ENCODE peak calls at places on chromosomes 16 and 17, in seven cellular contexts. D is AG04450, P is GM20000, K is GM12865, O is heart left ventricle, Q is omental fat pad, V is retinal pigment epithelial cell. J is an unnamed sample.

GRCh38 chr17:42111901-42112551 is 488 bp downstream of the DHX58 start:
- DNase-seq in D (no peak), P (no peak), K (peak), O (no peak), Q (no peak), V (no peak), J (peak)

GRCh38 chr17:80922580-80923160 is 69.0 kb upstream of the CHMP6 start:
- DNase-seq in D (no peak), P (no peak), K (no peak), O (no peak), Q (no peak), V (no peak), J (no peak)

GRCh38 chr17:68318103-68318991 is 27.1 kb downstream of the ARSG start:
- DNase-seq in D (no peak), P (no peak), K (peak), O (no peak), Q (no peak), V (peak), J (no peak)

GRCh38 chr16:47037396-47037745 is 63.9 kb upstream of the DNAJA2 start:
- DNase-seq in D (no peak), P (peak), K (peak), O (peak), Q (peak), V (no peak), J (peak)

GRCh38 chr17:35423761-35424160 is 8.5 kb downstream of the SLFN12 start:
- DNase-seq in D (no peak), P (no peak), K (no peak), O (no peak), Q (no peak), V (peak), J (no peak)

GRCh38 chr17:41784207-41784744 is 2.2 kb downstream of the JUP start:
- DNase-seq in D (no peak), P (peak), K (peak), O (peak), Q (no peak), V (no peak), J (peak)

GRCh38 chr16:66847533-66848057 is 3.4 kb downstream of the CA7 start:
- DNase-seq in D (no peak), P (no peak), K (no peak), O (no peak), Q (no peak), V (no peak), J (no peak)

GRCh38 chr16:75555213-75555706 is 792 bp downstream of the TMEM231 start:
- DNase-seq in D (peak), P (peak), K (peak), O (peak), Q (peak), V (peak), J (peak)

GRCh38 chr17:83057793-83058477 is 21.5 kb upstream of the METRNL start:
- DNase-seq in D (no peak), P (no peak), K (no peak), O (peak), Q (no peak), V (no peak), J (no peak)

GRCh38 chr17:48026503-48027321 is 10.9 kb downstream of the COPZ2 start:
- DNase-seq in D (peak), P (peak), K (peak), O (peak), Q (peak), V (peak), J (peak)

GRCh38 chr17:60141111-60142018 is 8.4 kb upstream of the CA4 start:
- DNase-seq in D (no peak), P (no peak), K (no peak), O (no peak), Q (no peak), V (no peak), J (no peak)

GRCh38 chr17:64171041-64171440 is 41.1 kb upstream of the ERN1 start:
- DNase-seq in D (no peak), P (no peak), K (no peak), O (no peak), Q (no peak), V (no peak), J (no peak)

GRCh38 chr16:24975428-24975889 is 39.7 kb downstream of the ARHGAP17 start:
- DNase-seq in D (no peak), P (peak), K (peak), O (no peak), Q (no peak), V (no peak), J (peak)

GRCh38 chr16:51134269-51134812 is 16.7 kb downstream of the SALL1 start:
- DNase-seq in D (no peak), P (no peak), K (no peak), O (no peak), Q (no peak), V (no peak), J (no peak)

GRCh38 chr17:3636908-3637373 is 381 bp downstream of the CTNS start:
- DNase-seq in D (no peak), P (no peak), K (peak), O (no peak), Q (no peak), V (no peak), J (no peak)

GRCh38 chr17:74742153-74742515 is 5.1 kb downstream of the RAB37 start:
- DNase-seq in D (no peak), P (peak), K (peak), O (peak), Q (no peak), V (no peak), J (peak)

GRCh38 chr16:71929048-71929447 is 33.7 kb downstream of the IST1 start:
- DNase-seq in D (peak), P (no peak), K (no peak), O (peak), Q (no peak), V (peak), J (no peak)

GRCh38 chr16:87404764-87405625 is 12.9 kb downstream of the MAP1LC3B start:
- DNase-seq in D (no peak), P (no peak), K (no peak), O (no peak), Q (peak), V (no peak), J (peak)

GRCh38 chr16:16881771-16882170 is 502.8 kb downstream of the NPIPA7 start:
- DNase-seq in D (no peak), P (no peak), K (no peak), O (no peak), Q (no peak), V (no peak), J (no peak)

GRCh38 chr16:17375388-17376304 is 95.1 kb downstream of the XYLT1 start:
- DNase-seq in D (no peak), P (no peak), K (no peak), O (no peak), Q (no peak), V (no peak), J (no peak)

GRCh38 chr17:30950189-30950588 is 20.6 kb upstream of the RNF135 start:
- DNase-seq in D (no peak), P (no peak), K (no peak), O (no peak), Q (no peak), V (no peak), J (peak)

GRCh38 chr17:48030531-48030930 is 7.1 kb downstream of the COPZ2 start:
- DNase-seq in D (no peak), P (no peak), K (no peak), O (peak), Q (no peak), V (no peak), J (no peak)

GRCh38 chr16:8183186-8184099 is 406.9 kb downstream of the TMEM114 start:
- DNase-seq in D (no peak), P (no peak), K (no peak), O (no peak), Q (no peak), V (no peak), J (no peak)

GRCh38 chr16:80990577-80990976 is 16.1 kb downstream of the CMC2 start:
- DNase-seq in D (no peak), P (no peak), K (no peak), O (no peak), Q (no peak), V (no peak), J (no peak)

GRCh38 chr17:16916557-16916920 is 55.4 kb downstream of the TNFRSF13B start:
- DNase-seq in D (no peak), P (no peak), K (no peak), O (no peak), Q (no peak), V (no peak), J (no peak)

GRCh38 chr17:16918443-16918842 is 53.5 kb downstream of the TNFRSF13B start:
- DNase-seq in D (no peak), P (no peak), K (no peak), O (no peak), Q (no peak), V (no peak), J (no peak)

GRCh38 chr17:16917995-16918394 is 53.9 kb downstream of the TNFRSF13B start:
- DNase-seq in D (no peak), P (no peak), K (no peak), O (no peak), Q (no peak), V (no peak), J (no peak)

GRCh38 chr17:16912021-16912962 is 59.6 kb downstream of the TNFRSF13B start:
- DNase-seq in D (no peak), P (no peak), K (no peak), O (no peak), Q (no peak), V (no peak), J (no peak)

GRCh38 chr17:16915752-16916556 is 56.0 kb downstream of the TNFRSF13B start:
- DNase-seq in D (peak), P (peak), K (peak), O (peak), Q (peak), V (no peak), J (peak)
- TF ChIP-seq CTCF in D (peak), P (peak), K (peak), O (peak), Q (no peak), V (peak), J (peak)

GRCh38 chr16:85492617-85492957 is 120.5 kb upstream of the GSE1 start:
- DNase-seq in D (no peak), P (no peak), K (peak), O (no peak), Q (no peak), V (no peak), J (no peak)

GRCh38 chr16:85491798-85492616 is 121.1 kb upstream of the GSE1 start:
- DNase-seq in D (no peak), P (no peak), K (no peak), O (peak), Q (no peak), V (no peak), J (no peak)

GRCh38 chr16:85490407-85490806 is 122.7 kb upstream of the GSE1 start:
- DNase-seq in D (no peak), P (no peak), K (no peak), O (no peak), Q (no peak), V (no peak), J (no peak)

GRCh38 chr16:85488414-85488813 is 124.7 kb upstream of the GSE1 start:
- DNase-seq in D (no peak), P (no peak), K (no peak), O (no peak), Q (no peak), V (no peak), J (no peak)

DNA sequence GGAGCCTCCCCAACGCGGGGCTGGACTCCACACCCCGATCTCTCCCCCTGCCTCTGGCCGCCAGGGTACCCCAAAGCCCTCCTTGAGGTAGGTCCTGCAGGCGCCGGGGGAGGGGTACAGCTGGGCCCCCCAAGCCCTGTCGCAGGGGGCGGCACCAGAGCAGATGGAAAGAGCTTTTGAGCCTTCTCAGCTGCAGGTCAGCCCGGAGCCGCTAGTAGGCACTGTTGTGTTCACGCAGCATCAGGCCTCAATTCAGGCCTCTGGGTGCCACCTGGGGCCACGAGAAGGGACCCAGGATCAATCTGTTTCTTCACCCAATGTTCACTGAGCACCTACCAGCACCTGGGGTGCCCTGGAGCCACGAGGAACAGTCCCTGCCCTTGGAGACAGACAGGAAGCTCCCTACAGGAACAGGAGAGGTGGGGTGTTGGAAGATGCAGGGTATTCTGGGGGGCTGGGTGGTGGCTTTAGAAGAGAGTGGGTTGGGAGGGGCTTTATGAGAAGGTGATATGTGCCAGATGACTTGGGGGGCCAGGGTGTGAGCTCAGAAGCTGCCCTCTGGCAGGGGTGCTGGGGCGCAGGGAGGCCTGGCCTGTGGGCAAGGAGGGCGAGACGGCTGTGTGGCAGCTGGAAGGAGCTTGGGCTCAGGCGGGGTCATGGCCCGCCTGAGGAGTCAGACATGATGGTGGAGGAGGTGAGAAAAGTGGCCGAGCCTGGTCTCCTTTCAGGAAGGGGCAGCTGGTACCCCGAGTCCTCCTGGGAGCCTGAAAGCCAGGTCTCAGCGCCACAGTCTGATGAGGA is 122.0 kb upstream of the GSE1 start:
- DNase-seq in D (no peak), P (peak), K (peak), O (no peak), Q (no peak), V (no peak), J (peak)
- TF ChIP-seq CTCF in D (peak), P (peak), K (peak), O (peak), Q (no peak), V (peak), J (peak)

GRCh38 chr17:73420897-73421296 is 109.1 kb upstream of the CDC42EP4 start:
- DNase-seq in D (no peak), P (no peak), K (peak), O (no peak), Q (no peak), V (no peak), J (no peak)
- TF ChIP-seq CTCF in D (peak), P (no peak), K (peak), O (no peak), Q (no peak), V (peak), J (no peak)

GRCh38 chr17:76527430-76528111 is 9.9 kb downstream of the CYGB start:
- DNase-seq in D (no peak), P (peak), K (peak), O (peak), Q (peak), V (no peak), J (peak)
- TF ChIP-seq CTCF in D (peak), P (no peak), K (peak), O (no peak), Q (no peak), V (peak), J (no peak)

GRCh38 chr17:32878211-32878610 is 1.3 kb upstream of the MYO1D start:
- DNase-seq in D (no peak), P (no peak), K (no peak), O (no peak), Q (peak), V (no peak), J (no peak)

GRCh38 chr17:32875230-32875903 is 1.6 kb downstream of the MYO1D start:
- DNase-seq in D (no peak), P (no peak), K (no peak), O (no peak), Q (no peak), V (no peak), J (no peak)

GRCh38 chr17:32877164-32877764 is 340 bp upstream of the MYO1D start:
- DNase-seq in D (peak), P (peak), K (peak), O (peak), Q (peak), V (peak), J (peak)

GRCh38 chr17:32875904-32876413 is 965 bp downstream of the MYO1D start:
- DNase-seq in D (no peak), P (no peak), K (no peak), O (no peak), Q (no peak), V (no peak), J (no peak)

DNA sequence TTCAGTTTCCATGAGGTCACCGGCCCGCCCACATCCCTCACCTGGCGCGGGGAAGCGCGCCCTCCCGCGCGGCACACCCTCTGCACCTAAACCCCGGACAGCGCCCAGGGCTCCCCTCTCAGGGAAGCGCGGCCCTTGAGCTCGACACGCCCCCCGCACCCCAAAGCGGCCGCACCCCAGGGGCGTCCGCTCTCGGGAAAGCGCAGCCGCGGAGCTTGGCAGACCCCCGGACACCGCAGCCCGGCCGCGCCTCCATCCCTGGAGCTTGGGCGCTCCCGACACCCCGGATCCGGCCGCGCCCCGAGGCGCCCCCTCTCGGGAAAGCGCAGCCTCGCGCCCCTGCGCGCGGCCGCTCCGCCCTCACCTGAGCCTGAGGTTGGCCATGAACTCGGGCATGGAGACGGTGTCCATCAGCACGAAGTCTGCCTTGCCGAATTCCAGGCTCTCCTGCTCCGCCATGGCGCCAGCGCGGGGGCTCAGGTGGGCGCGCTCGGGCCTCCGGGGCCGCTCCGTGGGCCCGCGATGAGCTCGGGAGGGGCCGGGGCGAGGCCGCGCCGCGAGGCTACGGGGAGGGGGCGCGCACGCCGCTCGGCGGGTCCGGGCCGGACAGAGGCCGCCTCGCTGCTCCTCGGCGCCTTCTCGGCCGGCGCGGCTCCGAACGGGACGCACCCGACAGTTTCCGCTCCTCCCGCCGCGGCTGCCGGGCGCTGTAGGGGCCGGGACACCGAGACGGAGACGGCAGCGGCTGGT is at the start of gene MYO1D:
- DNase-seq in D (no peak), P (peak), K (peak), O (peak), Q (peak), V (no peak), J (peak)
- TF ChIP-seq CTCF in D (no peak), P (peak), K (peak), O (no peak), Q (no peak), V (peak), J (peak)

GRCh38 chr17:17985555-17985954 is 12.9 kb downstream of the DRC3 start:
- DNase-seq in D (no peak), P (no peak), K (peak), O (no peak), Q (no peak), V (no peak), J (peak)
- TF ChIP-seq CTCF in D (peak), P (peak), K (peak), O (no peak), Q (no peak), V (peak), J (peak)

DNA sequence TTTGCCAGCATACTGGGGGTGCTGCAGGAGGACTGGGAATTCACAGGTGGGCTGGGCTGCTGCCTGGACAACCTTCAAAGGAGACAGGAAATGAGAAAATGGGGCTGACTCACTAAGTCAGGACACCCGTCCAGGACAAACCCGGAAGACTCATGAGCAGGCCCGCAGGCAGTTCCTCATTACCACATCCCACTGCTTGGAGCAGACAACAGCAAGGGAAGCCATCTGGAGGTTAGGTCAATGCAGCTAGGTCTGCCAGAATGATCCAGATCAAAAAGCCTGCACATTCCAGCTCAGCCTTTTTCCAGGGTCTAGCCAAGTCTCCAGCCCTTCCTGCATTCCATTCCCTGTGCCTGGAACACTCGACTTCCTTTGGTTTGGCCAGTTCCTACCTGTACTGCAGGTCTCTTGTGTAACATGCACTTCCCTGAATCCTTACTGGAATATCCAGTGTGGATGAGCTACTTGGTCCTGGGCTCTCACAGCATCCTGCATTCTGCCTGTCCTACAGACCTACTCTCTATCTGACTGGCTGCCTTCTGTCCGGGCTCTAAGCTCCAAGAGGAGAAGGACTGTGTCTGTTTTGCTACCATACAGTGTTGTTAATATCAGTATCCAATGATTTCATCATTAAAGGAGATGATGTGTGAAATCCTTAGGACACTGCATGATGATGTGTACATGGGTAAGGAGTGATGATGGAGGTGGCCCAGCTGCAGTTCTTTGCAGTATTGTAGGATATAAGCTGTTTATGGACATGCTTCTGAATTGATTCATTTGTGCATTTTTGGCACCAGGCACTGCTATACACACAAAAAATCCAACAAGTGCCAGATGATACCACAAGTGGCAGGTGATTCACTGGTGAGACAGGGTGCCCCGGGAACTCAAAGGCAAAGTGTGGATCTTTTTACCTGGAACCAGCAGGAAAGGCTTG is 536.7 kb upstream of the CDH11 start:
- DNase-seq in D (peak), P (no peak), K (no peak), O (no peak), Q (no peak), V (no peak), J (no peak)
- TF ChIP-seq CTCF in D (no peak), P (no peak), K (no peak), O (no peak), Q (no peak), V (no peak), J (no peak)

DNA sequence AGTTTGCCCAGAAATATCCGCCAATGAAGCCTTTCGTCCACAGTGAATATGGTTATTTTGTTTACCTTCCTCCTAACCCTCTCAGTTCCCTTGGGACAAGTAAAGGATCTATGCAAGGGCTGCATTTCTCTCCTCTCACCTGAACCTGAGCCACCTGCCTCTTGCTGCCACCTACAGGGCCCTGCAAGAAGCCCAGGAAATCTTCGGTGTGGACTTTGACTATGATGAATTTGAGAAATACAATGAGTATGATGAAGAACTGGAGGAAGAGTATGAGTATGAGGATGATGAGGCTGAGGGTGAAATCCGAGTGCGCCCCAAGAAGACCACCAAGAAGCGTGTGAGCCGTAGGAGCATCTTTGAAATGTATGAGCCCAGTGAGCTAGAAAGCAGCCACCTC is 14.0 kb downstream of the SUPT6H start:
- DNase-seq in D (no peak), P (no peak), K (peak), O (no peak), Q (no peak), V (no peak), J (no peak)
- TF ChIP-seq CTCF in D (no peak), P (peak), K (peak), O (no peak), Q (no peak), V (peak), J (no peak)